ENCODE peak calls at places on chromosomes 12 and 14, in four cellular contexts. A is K562, X is A549, U is HepG2. N is an unnamed sample.

GRCh38 chr12:57203791-57204190 is 12.8 kb upstream of the NXPH4 start:
- DNase-seq in A (no peak), X (no peak), U (no peak), N (no peak)

GRCh38 chr12:50411051-50411660 is 10.5 kb downstream of the LARP4 start:
- DNase-seq in A (no peak), X (no peak), U (no peak), N (no peak)

GRCh38 chr12:132351751-132352495 is 22.5 kb upstream of the GALNT9 start:
- DNase-seq in A (no peak), X (no peak), U (no peak), N (no peak)

GRCh38 chr12:67661311-67662011 is 12.9 kb downstream of the DYRK2 start:
- DNase-seq in A (no peak), X (no peak), U (no peak), N (no peak)

GRCh38 chr12:108768591-108769500 is 37.5 kb upstream of the CORO1C start:
- DNase-seq in A (no peak), X (peak), U (peak), N (peak)

GRCh38 chr12:127809236-127809635 is 457.7 kb upstream of the TMEM132C start:
- DNase-seq in A (no peak), X (peak), U (no peak), N (no peak)

GRCh38 chr12:115383668-115384067 is 699.7 kb upstream of the TBX3 start:
- DNase-seq in A (no peak), X (peak), U (no peak), N (no peak)

GRCh38 chr12:32881107-32881506 is 15.5 kb downstream of the PKP2 start:
- DNase-seq in A (no peak), X (no peak), U (no peak), N (no peak)

GRCh38 chr14:20848316-20848954 is 42.8 kb upstream of the RNASE3 start:
- DNase-seq in A (peak), X (peak), U (no peak), N (no peak)

GRCh38 chr14:40417777-40418401 is 985.7 kb upstream of the FBXO33 start:
- DNase-seq in A (peak), X (peak), U (peak), N (peak)

GRCh38 chr12:116360579-116361403 is 83.3 kb upstream of the MED13L start:
- DNase-seq in A (peak), X (no peak), U (no peak), N (no peak)

GRCh38 chr12:93767524-93767863 is 90.3 kb downstream of the CRADD start:
- DNase-seq in A (no peak), X (no peak), U (no peak), N (no peak)

GRCh38 chr12:58458093-58458492 is 462.2 kb downstream of the LRIG3 start:
- DNase-seq in A (no peak), X (no peak), U (no peak), N (no peak)

GRCh38 chr12:115817399-115817798 is 460.1 kb downstream of the MED13L start:
- DNase-seq in A (no peak), X (peak), U (no peak), N (no peak)

GRCh38 chr12:120581998-120582397 is 796 bp upstream of the POP5 start:
- DNase-seq in A (no peak), X (no peak), U (no peak), N (no peak)

GRCh38 chr12:130552483-130552996 is 163.6 kb downstream of the RIMBP2 start:
- DNase-seq in A (no peak), X (no peak), U (no peak), N (no peak)

GRCh38 chr12:85733984-85734383 is 102.2 kb downstream of the RASSF9 start:
- DNase-seq in A (no peak), X (no peak), U (no peak), N (no peak)

GRCh38 chr12:31029916-31030562 is 43.6 kb upstream of the DDX11 start:
- DNase-seq in A (no peak), X (no peak), U (no peak), N (peak)

GRCh38 chr12:56629459-56630179 is 507 bp downstream of the BAZ2A start:
- DNase-seq in A (peak), X (peak), U (no peak), N (no peak)

GRCh38 chr14:56996721-56997399 is 186.6 kb upstream of the OTX2 start:
- DNase-seq in A (no peak), X (no peak), U (no peak), N (no peak)

GRCh38 chr12:27193854-27194544 is 50.1 kb upstream of the STK38L start:
- DNase-seq in A (no peak), X (peak), U (no peak), N (no peak)

GRCh38 chr14:22547309-22547947 is 41.6 kb downstream of the DAD1 start:
- DNase-seq in A (no peak), X (no peak), U (no peak), N (no peak)

GRCh38 chr14:22544881-22545420 is 44.1 kb downstream of the DAD1 start:
- DNase-seq in A (no peak), X (no peak), U (no peak), N (no peak)

GRCh38 chr14:22546722-22547071 is 42.3 kb downstream of the DAD1 start:
- DNase-seq in A (no peak), X (no peak), U (no peak), N (no peak)

GRCh38 chr14:22544406-22544805 is 44.6 kb downstream of the DAD1 start:
- DNase-seq in A (no peak), X (no peak), U (no peak), N (no peak)

GRCh38 chr14:22545842-22546721 is 42.9 kb downstream of the DAD1 start:
- DNase-seq in A (no peak), X (no peak), U (no peak), N (no peak)
- TF ChIP-seq PHF8 in A (no peak), X (no peak), U (no peak), N (no peak)

GRCh38 chr14:65167072-65167645 is 64.8 kb upstream of the MAX start:
- DNase-seq in A (no peak), X (peak), U (no peak), N (no peak)

GRCh38 chr14:65168840-65169239 is 66.5 kb upstream of the MAX start:
- DNase-seq in A (no peak), X (no peak), U (no peak), N (no peak)

GRCh38 chr14:65170318-65170717 is 68.0 kb upstream of the MAX start:
- DNase-seq in A (no peak), X (no peak), U (no peak), N (no peak)

GRCh38 chr14:65170768-65171251 is 68.5 kb upstream of the MAX start:
- DNase-seq in A (no peak), X (peak), U (no peak), N (no peak)

DNA sequence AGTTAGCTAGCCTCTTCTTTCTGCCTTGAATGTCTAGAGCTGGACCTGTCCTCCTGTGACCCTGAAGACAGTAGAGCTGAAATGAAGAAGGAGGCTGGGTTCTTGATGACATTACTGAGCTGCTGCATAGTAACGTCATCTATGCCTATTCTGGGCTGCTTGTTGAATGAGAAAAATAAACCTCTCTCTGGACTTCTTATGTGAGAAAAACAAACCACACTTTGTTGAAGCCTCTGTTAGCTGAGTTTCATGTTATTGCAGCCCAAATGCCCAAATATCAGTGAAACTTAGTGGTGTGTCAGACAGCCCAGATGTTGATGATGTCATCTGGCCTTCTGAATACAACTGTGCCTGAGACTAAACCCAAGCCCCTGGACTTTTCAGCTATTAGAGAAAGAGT is 67.0 kb upstream of the MAX start:
- DNase-seq in A (no peak), X (no peak), U (no peak), N (no peak)
- TF ChIP-seq PHF8 in A (no peak), X (no peak), U (no peak), N (no peak)

DNA sequence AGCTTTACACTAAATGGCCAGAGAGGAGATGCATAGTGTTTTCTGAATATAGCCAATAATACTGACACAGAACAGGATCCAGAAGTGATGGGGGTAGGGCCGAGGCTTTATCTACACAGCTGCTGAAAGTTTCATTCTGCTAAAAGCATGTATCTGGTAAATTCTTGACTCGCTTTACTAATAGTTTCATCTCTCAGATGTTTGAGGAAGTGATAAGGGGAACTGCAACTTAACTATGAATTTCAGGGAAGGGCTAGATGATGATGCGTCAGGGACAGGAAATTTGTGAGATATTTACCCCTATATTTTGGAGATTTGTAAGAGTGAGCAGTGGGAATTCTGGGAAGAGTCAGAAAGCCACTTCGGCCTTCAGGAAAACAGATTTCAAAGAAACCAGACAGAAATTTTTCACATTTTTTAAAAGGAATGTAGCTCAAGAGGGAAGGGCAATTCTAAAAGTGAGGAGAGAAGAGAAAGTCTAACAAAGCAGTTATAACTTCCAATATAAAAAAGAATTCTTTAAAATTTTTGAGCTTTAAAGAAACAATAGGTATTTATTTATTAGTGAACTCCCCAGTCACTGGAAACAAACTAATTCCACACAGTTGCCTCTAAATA is 243.1 kb downstream of the BCAT1 start:
- DNase-seq in A (no peak), X (no peak), U (no peak), N (no peak)
- TF ChIP-seq PHF8 in A (no peak), X (no peak), U (no peak), N (no peak)

GRCh38 chr12:74889563-74890236 is 319.9 kb downstream of the KCNC2 start:
- DNase-seq in A (no peak), X (peak), U (no peak), N (no peak)

GRCh38 chr12:74889073-74889472 is 320.6 kb downstream of the KCNC2 start:
- DNase-seq in A (no peak), X (no peak), U (no peak), N (no peak)

GRCh38 chr12:74891276-74891675 is 318.4 kb downstream of the KCNC2 start:
- DNase-seq in A (no peak), X (no peak), U (no peak), N (no peak)

GRCh38 chr12:74892057-74892633 is 317.5 kb downstream of the KCNC2 start:
- DNase-seq in A (no peak), X (no peak), U (no peak), N (no peak)

DNA sequence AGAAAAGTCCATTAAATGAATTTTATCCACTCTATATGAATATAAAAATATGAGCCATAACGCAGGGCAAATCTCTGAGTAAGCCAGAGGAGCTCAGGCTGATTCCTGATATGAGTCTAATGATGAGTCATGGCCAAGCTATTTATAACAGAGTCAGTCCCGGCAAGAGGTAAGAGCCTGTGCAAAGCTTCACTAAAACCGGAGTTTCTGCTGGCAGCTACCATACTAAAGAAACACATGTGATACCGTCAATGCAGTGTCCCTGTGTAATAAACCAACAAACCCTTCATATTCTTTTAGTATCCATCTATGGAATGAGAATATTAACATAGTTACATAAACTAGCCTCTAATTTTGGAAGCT is 319.4 kb downstream of the KCNC2 start:
- DNase-seq in A (no peak), X (peak), U (peak), N (no peak)
- TF ChIP-seq PHF8 in A (no peak), X (no peak), U (no peak), N (no peak)

DNA sequence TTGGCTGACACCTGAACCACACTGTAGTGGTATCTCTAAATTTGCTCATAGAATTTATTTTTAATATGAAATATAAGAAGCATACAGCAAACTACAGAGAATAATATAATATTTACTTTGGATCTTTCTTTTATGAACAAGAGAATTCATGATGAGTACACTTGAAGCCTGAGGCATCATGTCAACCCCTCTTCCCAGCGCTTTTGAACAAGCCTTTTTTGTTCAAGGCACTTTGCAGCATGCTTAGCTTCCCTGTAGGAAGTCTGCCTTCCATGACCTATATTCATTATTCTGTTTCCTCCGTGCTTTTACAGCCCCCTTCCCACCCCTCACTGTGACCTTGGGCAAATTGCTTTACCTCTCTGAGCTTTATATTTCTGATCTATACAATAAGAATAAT is 41.6 kb downstream of the SCN8A start:
- DNase-seq in A (no peak), X (no peak), U (no peak), N (no peak)
- TF ChIP-seq PHF8 in A (no peak), X (no peak), U (no peak), N (no peak)